ENCODE peak calls at places on chromosomes 1 and 21, in five cellular contexts. T is activated CD4-positive, alpha-beta T cell treated with anti-CD3 and anti-CD28 coated beads, Interleukin-2, amount 50 U/mL, for 24 hours; B is HTR-8/SVneo; P is choroid plexus epithelial cell; F is posterior vena cava. Z is an unnamed sample.

GRCh38 chr1:221987860-221988520 is 246.1 kb upstream of the DUSP10 start:
- DNase-seq in T (no peak), B (peak; percentile 51), P (peak; percentile 66), F (no peak), Z (no peak)

GRCh38 chr1:204359474-204360255 is at the start of gene PLEKHA6:
- DNase-seq in T (no peak), B (peak; percentile 65), P (peak; percentile 65), F (no peak), Z (no peak)

GRCh38 chr1:223401873-223402789 is 8.9 kb downstream of the CCDC185 start:
- DNase-seq in T (no peak), B (no peak), P (peak; percentile 17), F (no peak), Z (no peak)

GRCh38 chr21:36694041-36694515 is 4.8 kb upstream of the SIM2 start:
- DNase-seq in T (no peak), B (no peak), P (no peak), F (no peak), Z (no peak)

GRCh38 chr1:30372792-30373433 is 350.5 kb downstream of the MATN1 start:
- DNase-seq in T (no peak), B (no peak), P (no peak), F (no peak), Z (no peak)

GRCh38 chr1:212520299-212520698 is 87.6 kb downstream of the NENF start:
- DNase-seq in T (no peak), B (no peak), P (no peak), F (no peak), Z (no peak)

GRCh38 chr1:154952664-154953063 is 3.2 kb downstream of the PBXIP1 start:
- DNase-seq in T (no peak), B (no peak), P (no peak), F (no peak), Z (no peak)

GRCh38 chr21:42021751-42022430 is 11.7 kb upstream of the ZBTB21 start:
- DNase-seq in T (no peak), B (no peak), P (peak; percentile 18), F (no peak), Z (no peak)

GRCh38 chr1:234852659-234853058 is 242.7 kb upstream of the IRF2BP2 start:
- DNase-seq in T (no peak), B (no peak), P (no peak), F (no peak), Z (no peak)

GRCh38 chr1:192544983-192545393 is 30.6 kb upstream of the RGS1 start:
- DNase-seq in T (no peak), B (no peak), P (peak; percentile 93), F (no peak), Z (peak; percentile 79)

GRCh38 chr1:116163533-116163932 is 52.3 kb downstream of the MAB21L3 start:
- DNase-seq in T (no peak), B (no peak), P (no peak), F (no peak), Z (no peak)

GRCh38 chr1:44072204-44072603 is 40.9 kb upstream of the SLC6A9 start:
- DNase-seq in T (no peak), B (peak; percentile 58), P (peak; percentile 89), F (no peak), Z (no peak)

GRCh38 chr1:93437976-93438605 is 9.8 kb upstream of the FNBP1L start:
- DNase-seq in T (no peak), B (peak; percentile 55), P (peak; percentile 77), F (no peak), Z (peak; percentile 60)

GRCh38 chr1:246215505-246215893 is 291.6 kb downstream of the SMYD3 start:
- DNase-seq in T (no peak), B (no peak), P (no peak), F (no peak), Z (no peak)

GRCh38 chr1:211490038-211490678 is 1.8 kb downstream of the RD3 start:
- DNase-seq in T (no peak), B (no peak), P (no peak), F (peak; percentile 67), Z (no peak)

GRCh38 chr1:221761354-221762002 is 19.6 kb upstream of the DUSP10 start:
- DNase-seq in T (no peak), B (no peak), P (no peak), F (no peak), Z (no peak)

Z was measured in dermis microvascular lymphatic vessel endothelial cell.